ENCODE peak calls at places on chromosomes 7 and 10, in six cellular contexts. One of them, this sample, is unnamed.
A peak's percentile ranks its signal among the peaks of the same experiment; 100 is the strongest.

GRCh38 chr10:58706836-58707235 is 194.2 kb downstream of the BICC1 start:
- DNase-seq in H1: no peak
- DNase-seq in trophoblast cell: no peak
- DNase-seq in H9: no peak
- DNase-seq in neuronal stem cell: no peak
- DNase-seq in IMR-90: no peak
- DNase-seq in this sample: no peak

GRCh38 chr7:28626629-28627262 is 214.4 kb downstream of the CREB5 start:
- DNase-seq in H1: peak; percentile 21
- DNase-seq in trophoblast cell: peak; percentile 70
- DNase-seq in H9: peak; percentile 56
- DNase-seq in neuronal stem cell: peak; percentile 12
- DNase-seq in IMR-90: peak; percentile 36
- DNase-seq in this sample: peak; percentile 46

GRCh38 chr7:75758491-75758890 is 13.5 kb downstream of the CCL26 start:
- DNase-seq in trophoblast cell: no peak
- DNase-seq in IMR-90: peak; percentile 23
- DNase-seq in H9: no peak
- DNase-seq in H1: no peak
- DNase-seq in neuronal stem cell: no peak
- DNase-seq in this sample: peak; percentile 17

GRCh38 chr7:2938514-2939192 is 94.5 kb upstream of the GNA12 start:
- DNase-seq in H9: peak; percentile 25
- DNase-seq in trophoblast cell: no peak
- DNase-seq in IMR-90: no peak
- DNase-seq in neuronal stem cell: no peak
- DNase-seq in H1: no peak
- DNase-seq in this sample: no peak

GRCh38 chr7:94643771-94644545 is 12.0 kb downstream of the SGCE start:
- DNase-seq in trophoblast cell: peak; percentile 69
- DNase-seq in neuronal stem cell: no peak
- DNase-seq in H9: no peak
- DNase-seq in IMR-90: no peak
- DNase-seq in H1: no peak
- DNase-seq in this sample: no peak

GRCh38 chr10:125214283-125214570 is 53.9 kb upstream of the CTBP2 start:
- DNase-seq in H1: no peak
- DNase-seq in trophoblast cell: no peak
- DNase-seq in IMR-90: no peak
- DNase-seq in neuronal stem cell: no peak
- DNase-seq in H9: no peak
- DNase-seq in this sample: no peak

GRCh38 chr7:105429746-105430612 is 41.3 kb upstream of the SRPK2 start:
- DNase-seq in neuronal stem cell: no peak
- DNase-seq in trophoblast cell: peak; percentile 82
- DNase-seq in IMR-90: peak; percentile 47
- DNase-seq in H9: peak; percentile 34
- DNase-seq in H1: no peak
- DNase-seq in this sample: peak; percentile 33

GRCh38 chr7:977326-978048 is 2.1 kb upstream of the COX19 start:
- DNase-seq in H9: no peak
- DNase-seq in IMR-90: peak; percentile 46
- DNase-seq in trophoblast cell: no peak
- DNase-seq in H1: no peak
- DNase-seq in neuronal stem cell: no peak
- DNase-seq in this sample: peak; percentile 34

GRCh38 chr7:12584940-12585339 is 14.4 kb downstream of the SCIN start:
- DNase-seq in H1: no peak
- DNase-seq in H9: no peak
- DNase-seq in IMR-90: no peak
- DNase-seq in trophoblast cell: peak; percentile 47
- DNase-seq in neuronal stem cell: no peak
- DNase-seq in this sample: peak; percentile 16

GRCh38 chr10:119177708-119178370 is 773 bp downstream of the PRDX3 start:
- DNase-seq in H1: no peak
- DNase-seq in neuronal stem cell: no peak
- DNase-seq in trophoblast cell: no peak
- DNase-seq in IMR-90: no peak
- DNase-seq in H9: no peak
- DNase-seq in this sample: no peak

GRCh38 chr10:110269641-110270318 is 34.9 kb downstream of the SMNDC1 start:
- DNase-seq in neuronal stem cell: no peak
- DNase-seq in IMR-90: peak; percentile 25
- DNase-seq in H1: no peak
- DNase-seq in H9: no peak
- DNase-seq in trophoblast cell: no peak
- DNase-seq in this sample: no peak

GRCh38 chr7:131623154-131623553 is 66.7 kb upstream of the PODXL start:
- DNase-seq in H1: no peak
- DNase-seq in trophoblast cell: no peak
- DNase-seq in neuronal stem cell: no peak
- DNase-seq in H9: no peak
- DNase-seq in IMR-90: no peak
- DNase-seq in this sample: no peak
- H2BK120ac ChIP-seq in H1: no peak overlapping the region
- H2BK120ac ChIP-seq in trophoblast cell: peak overlapping the region; percentile 64
- H2BK120ac ChIP-seq in neuronal stem cell: no peak overlapping the region
- H2BK120ac ChIP-seq in H9: no peak overlapping the region
- H2BK120ac ChIP-seq in IMR-90: no peak overlapping the region
- H2BK120ac ChIP-seq in this sample: no peak overlapping the region

GRCh38 chr7:140055833-140056232 is 6.9 kb downstream of the PARP12 start:
- DNase-seq in H1: no peak
- DNase-seq in H9: no peak
- DNase-seq in neuronal stem cell: no peak
- DNase-seq in trophoblast cell: no peak
- DNase-seq in IMR-90: no peak
- DNase-seq in this sample: no peak

GRCh38 chr7:140051822-140052221 is 10.9 kb downstream of the PARP12 start:
- DNase-seq in trophoblast cell: no peak
- DNase-seq in H1: no peak
- DNase-seq in IMR-90: no peak
- DNase-seq in H9: no peak
- DNase-seq in neuronal stem cell: no peak
- DNase-seq in this sample: no peak

GRCh38 chr7:140054751-140055150 is 8.0 kb downstream of the PARP12 start:
- DNase-seq in neuronal stem cell: no peak
- DNase-seq in H9: no peak
- DNase-seq in IMR-90: no peak
- DNase-seq in H1: no peak
- DNase-seq in trophoblast cell: no peak
- DNase-seq in this sample: no peak

GRCh38 chr7:140056431-140056830 is 6.3 kb downstream of the PARP12 start:
- DNase-seq in trophoblast cell: no peak
- DNase-seq in H9: no peak
- DNase-seq in neuronal stem cell: no peak
- DNase-seq in H1: no peak
- DNase-seq in IMR-90: no peak
- DNase-seq in this sample: no peak

DNA sequence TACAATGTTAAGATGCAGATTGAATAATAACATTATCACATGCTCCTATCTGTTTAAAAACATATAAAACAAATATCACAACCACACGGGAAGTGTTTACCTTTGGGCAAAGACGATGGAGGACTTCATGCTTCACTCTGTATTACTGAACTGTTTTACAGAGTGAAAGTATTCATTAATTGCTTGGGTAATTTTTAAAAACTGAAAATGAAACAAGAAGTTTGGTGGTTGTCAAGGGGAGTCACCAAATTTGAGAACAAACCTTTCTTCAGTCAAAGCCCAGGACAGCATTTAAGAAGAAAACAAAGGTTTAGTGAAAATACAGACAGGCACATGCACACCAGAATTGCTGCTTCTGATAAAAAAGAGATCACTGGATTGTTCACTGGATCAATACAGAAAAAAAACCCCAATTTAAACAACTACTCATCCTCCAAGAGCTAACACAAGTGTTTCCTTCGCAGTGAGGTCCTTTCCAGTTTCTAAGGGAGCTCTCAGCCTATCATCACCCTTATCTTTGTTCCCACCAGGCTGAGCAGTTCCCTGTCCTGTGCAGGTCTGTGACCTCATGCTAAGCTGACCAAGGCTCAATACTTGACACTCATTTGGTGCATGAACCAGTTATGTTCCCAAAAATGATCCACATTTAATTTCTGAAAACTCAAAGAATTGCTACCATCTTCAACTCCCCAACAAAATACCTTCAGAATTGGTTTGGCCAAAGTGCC is 8.8 kb downstream of the PARP12 start:
- DNase-seq in H1: no peak
- DNase-seq in trophoblast cell: no peak
- DNase-seq in H9: no peak
- DNase-seq in IMR-90: no peak
- DNase-seq in neuronal stem cell: no peak
- DNase-seq in this sample: no peak
- H3K4me2 ChIP-seq in H1: no peak overlapping the region
- H3K4me2 ChIP-seq in trophoblast cell: no peak overlapping the region
- H3K4me2 ChIP-seq in H9: no peak overlapping the region
- H3K4me2 ChIP-seq in IMR-90: no peak overlapping the region
- H3K4me2 ChIP-seq in neuronal stem cell: no peak overlapping the region
- H3K4me2 ChIP-seq in this sample: no peak overlapping the region

GRCh38 chr10:113061054-113061430 is 111.0 kb downstream of the TCF7L2 start:
- DNase-seq in H9: peak; percentile 14
- DNase-seq in H1: no peak
- DNase-seq in neuronal stem cell: no peak
- DNase-seq in IMR-90: no peak
- DNase-seq in trophoblast cell: no peak
- DNase-seq in this sample: no peak

GRCh38 chr10:113059001-113059780 is 109.1 kb downstream of the TCF7L2 start:
- DNase-seq in H1: no peak
- DNase-seq in trophoblast cell: no peak
- DNase-seq in H9: peak; percentile 24
- DNase-seq in IMR-90: peak; percentile 71
- DNase-seq in neuronal stem cell: no peak
- DNase-seq in this sample: peak; percentile 75

GRCh38 chr10:113060221-113061053 is 110.4 kb downstream of the TCF7L2 start:
- DNase-seq in neuronal stem cell: no peak
- DNase-seq in H9: no peak
- DNase-seq in H1: no peak
- DNase-seq in IMR-90: no peak
- DNase-seq in trophoblast cell: no peak
- DNase-seq in this sample: peak; percentile 65

GRCh38 chr10:113064039-113064438 is 114.0 kb downstream of the TCF7L2 start:
- DNase-seq in H1: no peak
- DNase-seq in H9: no peak
- DNase-seq in neuronal stem cell: no peak
- DNase-seq in trophoblast cell: peak; percentile 54
- DNase-seq in IMR-90: no peak
- DNase-seq in this sample: no peak

GRCh38 chr10:113062977-113063967 is 113.2 kb downstream of the TCF7L2 start:
- DNase-seq in IMR-90: peak; percentile 62
- DNase-seq in neuronal stem cell: no peak
- DNase-seq in H1: no peak
- DNase-seq in trophoblast cell: no peak
- DNase-seq in H9: peak; percentile 57
- DNase-seq in this sample: peak; percentile 90
- H2AFZ ChIP-seq in IMR-90: peak overlapping the region; percentile 12
- H2AFZ ChIP-seq in neuronal stem cell: no peak overlapping the region
- H2AFZ ChIP-seq in H1: no peak overlapping the region
- H2AFZ ChIP-seq in trophoblast cell: no peak overlapping the region
- H2AFZ ChIP-seq in H9: no peak overlapping the region
- H2AFZ ChIP-seq in this sample: no peak overlapping the region

GRCh38 chr10:25849268-25849667 is 84.8 kb upstream of the MYO3A start:
- DNase-seq in neuronal stem cell: no peak
- DNase-seq in H1: no peak
- DNase-seq in H9: no peak
- DNase-seq in IMR-90: no peak
- DNase-seq in trophoblast cell: no peak
- DNase-seq in this sample: no peak

GRCh38 chr10:25843551-25844170 is 90.4 kb upstream of the MYO3A start:
- DNase-seq in neuronal stem cell: no peak
- DNase-seq in IMR-90: no peak
- DNase-seq in trophoblast cell: peak; percentile 85
- DNase-seq in H1: no peak
- DNase-seq in H9: no peak
- DNase-seq in this sample: no peak
- H2BK120ac ChIP-seq in neuronal stem cell: no peak overlapping the region
- H2BK120ac ChIP-seq in IMR-90: no peak overlapping the region
- H2BK120ac ChIP-seq in trophoblast cell: no peak overlapping the region
- H2BK120ac ChIP-seq in H1: no peak overlapping the region
- H2BK120ac ChIP-seq in H9: no peak overlapping the region
- H2BK120ac ChIP-seq in this sample: no peak overlapping the region

DNA sequence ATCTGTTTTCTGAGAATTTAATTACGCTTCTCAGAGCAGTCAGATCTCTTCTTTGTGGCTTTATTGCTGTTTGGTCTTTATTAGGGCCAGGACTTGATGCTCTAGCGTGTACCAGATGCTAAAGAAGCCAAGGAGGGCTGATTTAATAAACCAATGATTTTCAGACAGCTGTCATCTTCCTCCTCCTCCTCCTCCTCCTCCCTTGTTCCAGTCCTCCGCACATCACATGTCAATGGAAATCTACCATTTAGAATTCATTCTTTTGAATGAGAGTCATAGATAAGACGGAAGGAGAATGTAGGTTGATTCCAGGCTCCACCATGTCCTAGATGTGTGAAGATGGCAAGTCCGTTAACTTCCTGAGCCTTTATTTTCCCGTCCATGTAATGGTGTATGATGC is 156.3 kb downstream of the CAMK1D start:
- DNase-seq in H9: no peak
- DNase-seq in neuronal stem cell: no peak
- DNase-seq in trophoblast cell: no peak
- DNase-seq in H1: no peak
- DNase-seq in IMR-90: no peak
- DNase-seq in this sample: no peak
- H3K4me2 ChIP-seq in H9: no peak overlapping the region
- H3K4me2 ChIP-seq in neuronal stem cell: no peak overlapping the region
- H3K4me2 ChIP-seq in trophoblast cell: no peak overlapping the region
- H3K4me2 ChIP-seq in H1: no peak overlapping the region
- H3K4me2 ChIP-seq in IMR-90: no peak overlapping the region
- H3K4me2 ChIP-seq in this sample: no peak overlapping the region

DNA sequence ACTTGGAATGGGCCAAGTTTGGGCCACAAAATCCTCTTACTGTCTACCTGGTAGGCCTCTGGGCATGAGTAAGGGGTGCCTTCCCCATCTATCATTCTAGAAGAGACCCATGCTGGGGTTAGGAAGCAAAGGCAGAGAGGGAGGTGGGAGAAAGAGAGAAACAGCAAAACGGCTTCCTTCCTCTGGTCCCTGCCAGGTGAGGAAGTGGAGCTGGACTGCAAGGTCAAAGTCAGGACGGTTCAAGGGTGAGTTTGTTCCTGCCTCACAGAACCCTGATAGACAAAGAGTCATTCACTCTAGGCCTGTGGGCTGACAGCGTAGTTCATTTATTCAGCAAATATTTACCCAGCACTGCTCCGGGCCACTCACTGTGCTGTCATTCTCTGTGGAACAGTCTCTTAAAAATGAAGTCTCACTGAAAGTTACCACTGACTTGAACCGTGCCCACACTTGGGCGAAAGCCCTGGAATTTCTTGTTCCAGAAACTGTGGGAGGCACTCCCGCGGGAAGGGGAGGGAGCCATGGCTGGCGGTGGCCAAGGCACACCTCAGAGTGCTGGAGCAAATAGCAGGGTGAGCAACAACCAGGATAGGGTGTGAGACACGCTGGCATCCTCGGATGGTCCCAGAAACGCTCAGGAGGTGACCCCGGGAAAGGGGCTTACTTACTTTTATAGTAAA is 26.2 kb upstream of the ECHDC3 start:
- DNase-seq in IMR-90: no peak
- DNase-seq in neuronal stem cell: no peak
- DNase-seq in H1: no peak
- DNase-seq in H9: no peak
- DNase-seq in trophoblast cell: no peak
- DNase-seq in this sample: no peak
- H2AFZ ChIP-seq in IMR-90: no peak overlapping the region
- H2AFZ ChIP-seq in neuronal stem cell: no peak overlapping the region
- H2AFZ ChIP-seq in H1: no peak overlapping the region
- H2AFZ ChIP-seq in H9: no peak overlapping the region
- H2AFZ ChIP-seq in trophoblast cell: no peak overlapping the region
- H2AFZ ChIP-seq in this sample: no peak overlapping the region

This sample was measured in mesenchymal stem cell.